ENCODE peak calls at places on chromosomes 5 and 9, in eight cellular contexts. J, V, Y, E, L, F, Q and X are unnamed samples.

GRCh38 chr5:179143446-179143845 is 83.3 kb downstream of the ZNF354C start:
- DNase-seq in J (peak; percentile 43), V (peak; percentile 31), Y (peak; percentile 61), E (no peak), L (no peak), F (no peak), Q (no peak), X (no peak)

GRCh38 chr5:94700592-94700991 is 82.1 kb downstream of the SLF1 start:
- DNase-seq in J (no peak), V (no peak), Y (no peak), E (no peak), L (no peak), F (no peak), Q (no peak), X (no peak)

GRCh38 chr9:86485359-86485758 is 131.1 kb upstream of the TUT7 start:
- DNase-seq in J (no peak), V (no peak), Y (no peak), E (no peak), L (no peak), F (no peak), Q (peak; percentile 24), X (no peak)

GRCh38 chr5:145245354-145245753 is 589.8 kb downstream of the PRELID2 start:
- DNase-seq in J (peak; percentile 11), V (peak; percentile 54), Y (no peak), E (no peak), L (no peak), F (no peak), Q (no peak), X (no peak)

GRCh38 chr9:35272989-35273388 is 111.2 kb downstream of the UNC13B start:
- DNase-seq in J (peak; percentile 78), V (peak; percentile 56), Y (no peak), E (no peak), L (no peak), F (no peak), Q (no peak), X (peak; percentile 27)

GRCh38 chr9:127557466-127557869 is 54.6 kb upstream of the STXBP1 start:
- DNase-seq in J (no peak), V (peak; percentile 59), Y (no peak), E (no peak), L (no peak), F (no peak), Q (no peak), X (no peak)

GRCh38 chr5:111147502-111147901 is 55.4 kb downstream of the WDR36 start:
- DNase-seq in J (no peak), V (no peak), Y (no peak), E (no peak), L (no peak), F (no peak), Q (no peak), X (no peak)

GRCh38 chr5:157613385-157614245 is 38.0 kb upstream of the ADAM19 start:
- DNase-seq in J (no peak), V (no peak), Y (no peak), E (no peak), L (no peak), F (no peak), Q (no peak), X (no peak)

GRCh38 chr9:86948153-86948929 is 1.0 kb upstream of the GAS1 start:
- DNase-seq in J (peak; percentile 82), V (peak; percentile 90), Y (peak; percentile 74), E (peak; percentile 67), L (peak; percentile 88), F (peak; percentile 73), Q (peak; percentile 74), X (no peak)

GRCh38 chr5:82603280-82603987 is 325.3 kb upstream of the RPS23 start:
- DNase-seq in J (no peak), V (no peak), Y (no peak), E (no peak), L (no peak), F (no peak), Q (no peak), X (no peak)

GRCh38 chr9:73344060-73344459 is 192.4 kb downstream of the ANXA1 start:
- DNase-seq in J (no peak), V (no peak), Y (no peak), E (no peak), L (no peak), F (no peak), Q (no peak), X (no peak)

GRCh38 chr5:10838038-10838437 is 77.0 kb upstream of the DAP start:
- DNase-seq in J (peak; percentile 47), V (no peak), Y (no peak), E (no peak), L (no peak), F (no peak), Q (no peak), X (no peak)

GRCh38 chr9:6901179-6901578 is 143.4 kb downstream of the KDM4C start:
- DNase-seq in J (no peak), V (no peak), Y (no peak), E (no peak), L (no peak), F (no peak), Q (no peak), X (no peak)

GRCh38 chr5:72402959-72403628 is 82.9 kb downstream of the PTCD2 start:
- DNase-seq in J (no peak), V (no peak), Y (peak; percentile 38), E (no peak), L (no peak), F (no peak), Q (no peak), X (no peak)

GRCh38 chr9:126020836-126021235 is 273.7 kb downstream of the PBX3 start:
- DNase-seq in J (no peak), V (no peak), Y (no peak), E (no peak), L (no peak), F (no peak), Q (no peak), X (no peak)

GRCh38 chr5:173764321-173765029 is 123.7 kb upstream of the CPEB4 start:
- DNase-seq in J (peak; percentile 96), V (peak; percentile 94), Y (peak; percentile 70), E (peak; percentile 77), L (peak; percentile 86), F (no peak), Q (no peak), X (peak; percentile 71)
- TF ChIP-seq CTCF in J (no peak), V (no peak), Y (peak; percentile 15), E (no peak), L (no peak), F (no peak), Q (no peak), X (no peak)

GRCh38 chr9:133046900-133047295 is 14.9 kb upstream of the CEL start:
- DNase-seq in J (no peak), V (no peak), Y (no peak), E (no peak), L (no peak), F (no peak), Q (no peak), X (no peak)

GRCh38 chr9:133050781-133051180 is 11.0 kb upstream of the CEL start:
- DNase-seq in J (no peak), V (no peak), Y (no peak), E (no peak), L (no peak), F (no peak), Q (no peak), X (no peak)

GRCh38 chr9:133050142-133050541 is 11.6 kb upstream of the CEL start:
- DNase-seq in J (peak; percentile 16), V (no peak), Y (no peak), E (no peak), L (no peak), F (no peak), Q (no peak), X (no peak)

GRCh38 chr9:133049043-133049442 is 12.7 kb upstream of the CEL start:
- DNase-seq in J (no peak), V (no peak), Y (no peak), E (no peak), L (no peak), F (no peak), Q (no peak), X (no peak)

GRCh38 chr9:133048595-133048994 is 13.2 kb upstream of the CEL start:
- DNase-seq in J (peak; percentile 11), V (peak; percentile 26), Y (peak; percentile 52), E (no peak), L (no peak), F (no peak), Q (peak; percentile 56), X (no peak)
- TF ChIP-seq CTCF in J (peak; percentile 37), V (peak; percentile 37), Y (peak; percentile 62), E (peak; percentile 49), L (peak; percentile 35), F (peak; percentile 22), Q (peak; percentile 51), X (peak; percentile 54)

GRCh38 chr5:146667633-146668032 is 151.6 kb upstream of the GPR151 start:
- DNase-seq in J (peak; percentile 47), V (peak; percentile 20), Y (no peak), E (no peak), L (no peak), F (no peak), Q (no peak), X (peak; percentile 41)

GRCh38 chr5:146656638-146657037 is 140.6 kb upstream of the GPR151 start:
- DNase-seq in J (no peak), V (no peak), Y (no peak), E (no peak), L (no peak), F (no peak), Q (no peak), X (no peak)

GRCh38 chr5:146659961-146660360 is 144.0 kb upstream of the GPR151 start:
- DNase-seq in J (no peak), V (no peak), Y (no peak), E (no peak), L (no peak), F (no peak), Q (no peak), X (no peak)

GRCh38 chr5:146660381-146660960 is 144.5 kb upstream of the GPR151 start:
- DNase-seq in J (no peak), V (no peak), Y (no peak), E (no peak), L (no peak), F (no peak), Q (no peak), X (no peak)

GRCh38 chr5:146662229-146662628 is 146.2 kb upstream of the GPR151 start:
- DNase-seq in J (no peak), V (peak; percentile 53), Y (no peak), E (no peak), L (no peak), F (no peak), Q (no peak), X (no peak)
- TF ChIP-seq CTCF in J (peak; percentile 46), V (peak; percentile 68), Y (peak; percentile 78), E (peak; percentile 24), L (peak; percentile 50), F (peak; percentile 79), Q (peak; percentile 40), X (peak; percentile 50)

DNA sequence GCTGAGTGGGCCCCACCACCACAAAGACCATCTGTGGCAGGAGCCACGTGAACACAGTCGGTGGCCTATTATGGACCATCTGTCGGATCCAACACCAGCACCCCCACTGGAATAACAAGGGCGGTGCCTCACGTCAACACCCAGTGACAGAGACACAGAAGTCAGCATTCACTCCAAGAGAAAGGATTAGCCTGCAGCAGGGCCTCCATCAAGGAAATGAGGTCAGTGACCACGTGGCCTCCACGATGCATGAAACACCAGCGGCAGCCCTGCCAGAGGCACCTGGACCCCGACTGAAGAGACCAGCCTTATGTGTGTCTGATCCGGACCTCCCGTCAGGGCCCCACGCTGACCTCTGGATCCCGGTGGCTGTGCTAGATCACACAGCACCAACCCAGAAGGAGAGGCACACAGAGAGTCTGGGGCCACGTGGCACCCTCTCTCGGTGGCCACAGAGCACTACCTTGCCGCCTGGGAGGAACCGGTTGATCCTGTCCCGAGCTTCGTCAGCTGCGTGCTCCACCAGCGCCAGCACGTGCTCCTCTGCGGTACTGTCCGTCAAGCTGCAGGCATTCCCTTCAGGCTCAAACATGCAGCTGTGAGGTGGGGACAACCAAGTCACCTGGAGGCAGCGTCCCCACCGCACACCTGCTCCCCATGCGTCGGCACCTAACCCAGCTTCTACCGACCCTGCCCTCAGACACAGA is 9.0 kb downstream of the BRD9 start:
- DNase-seq in J (no peak), V (no peak), Y (no peak), E (no peak), L (peak; percentile 20), F (no peak), Q (no peak), X (no peak)
- TF ChIP-seq CTCF in J (no peak), V (no peak), Y (no peak), E (no peak), L (no peak), F (no peak), Q (no peak), X (no peak)